ENCODE peak calls at places on chromosomes 13 and 19, in six cellular contexts. One of them, this sample, is unnamed.

GRCh38 chr19:3178377-3178972 is at the start of gene S1PR4:
- DNase-seq in COR-L47: no peak
- DNase-seq in dermis blood vessel endothelial cell: no peak
- DNase-seq in NCI-H526: no peak
- DNase-seq in kidney glomerular epithelial cell: no peak
- DNase-seq in H1: no peak
- DNase-seq in this sample: no peak

GRCh38 chr19:39001016-39001415 is 25.5 kb upstream of the FBXO17 start:
- DNase-seq in COR-L47: no peak
- DNase-seq in NCI-H526: no peak
- DNase-seq in H1: no peak
- DNase-seq in dermis blood vessel endothelial cell: no peak
- DNase-seq in kidney glomerular epithelial cell: no peak
- DNase-seq in this sample: no peak

GRCh38 chr19:518292-519231 is 11.3 kb downstream of the TPGS1 start:
- DNase-seq in H1: no peak
- DNase-seq in NCI-H526: no peak
- DNase-seq in dermis blood vessel endothelial cell: peak
- DNase-seq in COR-L47: no peak
- DNase-seq in kidney glomerular epithelial cell: no peak
- DNase-seq in this sample: no peak

GRCh38 chr19:15365264-15365663 is 14.3 kb downstream of the AKAP8 start:
- DNase-seq in kidney glomerular epithelial cell: no peak
- DNase-seq in COR-L47: no peak
- DNase-seq in H1: no peak
- DNase-seq in NCI-H526: no peak
- DNase-seq in dermis blood vessel endothelial cell: no peak
- DNase-seq in this sample: no peak

GRCh38 chr13:42574435-42575311 is 721 bp downstream of the TNFSF11 start:
- DNase-seq in NCI-H526: no peak
- DNase-seq in kidney glomerular epithelial cell: no peak
- DNase-seq in COR-L47: peak
- DNase-seq in dermis blood vessel endothelial cell: no peak
- DNase-seq in H1: no peak
- DNase-seq in this sample: no peak

GRCh38 chr19:1651548-1652394 is 644 bp downstream of the TCF3 start:
- DNase-seq in kidney glomerular epithelial cell: no peak
- DNase-seq in H1: no peak
- DNase-seq in NCI-H526: no peak
- DNase-seq in dermis blood vessel endothelial cell: peak
- DNase-seq in COR-L47: peak
- DNase-seq in this sample: no peak

GRCh38 chr13:49370390-49370789 is 73.5 kb downstream of the CAB39L start:
- DNase-seq in kidney glomerular epithelial cell: no peak
- DNase-seq in H1: no peak
- DNase-seq in NCI-H526: no peak
- DNase-seq in COR-L47: peak
- DNase-seq in dermis blood vessel endothelial cell: no peak
- DNase-seq in this sample: no peak

GRCh38 chr19:32945260-32945659 is 26.5 kb downstream of the CEP89 start:
- DNase-seq in H1: no peak
- DNase-seq in kidney glomerular epithelial cell: no peak
- DNase-seq in NCI-H526: no peak
- DNase-seq in dermis blood vessel endothelial cell: no peak
- DNase-seq in COR-L47: no peak
- DNase-seq in this sample: no peak

GRCh38 chr13:98216135-98216565 is 39.1 kb upstream of the RNF113B start:
- DNase-seq in COR-L47: peak
- DNase-seq in NCI-H526: no peak
- DNase-seq in dermis blood vessel endothelial cell: peak
- DNase-seq in H1: no peak
- DNase-seq in kidney glomerular epithelial cell: peak
- DNase-seq in this sample: no peak

GRCh38 chr13:112161441-112162301 is 94.7 kb downstream of the SOX1 start:
- DNase-seq in dermis blood vessel endothelial cell: no peak
- DNase-seq in COR-L47: peak
- DNase-seq in kidney glomerular epithelial cell: no peak
- DNase-seq in H1: peak
- DNase-seq in NCI-H526: no peak
- DNase-seq in this sample: no peak

GRCh38 chr13:88154001-88154400 is 482.8 kb downstream of the SLITRK5 start:
- DNase-seq in H1: no peak
- DNase-seq in NCI-H526: no peak
- DNase-seq in dermis blood vessel endothelial cell: no peak
- DNase-seq in kidney glomerular epithelial cell: no peak
- DNase-seq in COR-L47: no peak
- DNase-seq in this sample: no peak

GRCh38 chr19:13070425-13071140 is 32.1 kb downstream of the LYL1 start:
- DNase-seq in COR-L47: no peak
- DNase-seq in H1: no peak
- DNase-seq in dermis blood vessel endothelial cell: no peak
- DNase-seq in NCI-H526: no peak
- DNase-seq in kidney glomerular epithelial cell: no peak
- DNase-seq in this sample: no peak

GRCh38 chr19:14337510-14337909 is 43.7 kb upstream of the ADGRE5 start:
- DNase-seq in H1: no peak
- DNase-seq in COR-L47: no peak
- DNase-seq in NCI-H526: no peak
- DNase-seq in dermis blood vessel endothelial cell: peak
- DNase-seq in kidney glomerular epithelial cell: no peak
- DNase-seq in this sample: no peak

GRCh38 chr13:21117104-21117809 is 55.9 kb upstream of the LATS2 start:
- DNase-seq in NCI-H526: no peak
- DNase-seq in dermis blood vessel endothelial cell: no peak
- DNase-seq in kidney glomerular epithelial cell: no peak
- DNase-seq in COR-L47: no peak
- DNase-seq in H1: no peak
- DNase-seq in this sample: no peak

GRCh38 chr13:96836733-96837132 is 157.5 kb downstream of the OXGR1 start:
- DNase-seq in H1: no peak
- DNase-seq in COR-L47: no peak
- DNase-seq in dermis blood vessel endothelial cell: no peak
- DNase-seq in kidney glomerular epithelial cell: no peak
- DNase-seq in NCI-H526: no peak
- DNase-seq in this sample: no peak

GRCh38 chr13:113860051-113860471 is 3.8 kb downstream of the GAS6 start:
- DNase-seq in NCI-H526: peak
- DNase-seq in COR-L47: no peak
- DNase-seq in kidney glomerular epithelial cell: no peak
- DNase-seq in H1: no peak
- DNase-seq in dermis blood vessel endothelial cell: no peak
- DNase-seq in this sample: no peak

GRCh38 chr13:33279898-33280549 is 5.5 kb downstream of the STARD13 start:
- DNase-seq in dermis blood vessel endothelial cell: peak
- DNase-seq in NCI-H526: no peak
- DNase-seq in H1: no peak
- DNase-seq in kidney glomerular epithelial cell: peak
- DNase-seq in COR-L47: no peak
- DNase-seq in this sample: no peak

GRCh38 chr13:82963466-82963865 is 918.8 kb downstream of the SLITRK1 start:
- DNase-seq in H1: no peak
- DNase-seq in COR-L47: no peak
- DNase-seq in NCI-H526: no peak
- DNase-seq in kidney glomerular epithelial cell: peak
- DNase-seq in dermis blood vessel endothelial cell: no peak
- DNase-seq in this sample: no peak

GRCh38 chr13:50910483-50910805 is 853 bp downstream of the RNASEH2B start:
- DNase-seq in dermis blood vessel endothelial cell: peak
- DNase-seq in COR-L47: no peak
- DNase-seq in NCI-H526: peak
- DNase-seq in kidney glomerular epithelial cell: peak
- DNase-seq in H1: no peak
- DNase-seq in this sample: no peak

This sample was measured in NCI-H1105.